ENCODE peak calls at places on chromosomes 5 and 9, in eight cellular contexts. X, N, Y, U, S, B, W and G are unnamed samples.

GRCh38 chr5:168047669-168048111 is 243.8 kb upstream of the WWC1 start:
- DNase-seq in X (no peak), N (no peak), Y (no peak), U (no peak), S (no peak), B (no peak), W (no peak), G (peak)

GRCh38 chr9:124215551-124215910 is 42.2 kb upstream of the NEK6 start:
- DNase-seq in X (no peak), N (no peak), Y (no peak), U (no peak), S (no peak), B (no peak), W (no peak), G (no peak)

GRCh38 chr5:77379558-77380061 is 112.5 kb downstream of the WDR41 start:
- DNase-seq in X (no peak), N (no peak), Y (no peak), U (no peak), S (peak), B (peak), W (no peak), G (no peak)

GRCh38 chr5:93151121-93151520 is 429.9 kb downstream of the NR2F1-AS1 start:
- DNase-seq in X (peak), N (peak), Y (no peak), U (no peak), S (no peak), B (no peak), W (peak), G (no peak)

GRCh38 chr5:171855265-171855664 is 69.6 kb downstream of the SMIM23 start:
- DNase-seq in X (no peak), N (no peak), Y (no peak), U (no peak), S (no peak), B (no peak), W (no peak), G (no peak)

GRCh38 chr9:88534456-88535225 is at the start of gene NXNL2:
- DNase-seq in X (peak), N (peak), Y (no peak), U (peak), S (no peak), B (no peak), W (peak), G (peak)

GRCh38 chr5:131281133-131281867 is 17.4 kb downstream of the CDC42SE2 start:
- DNase-seq in X (no peak), N (no peak), Y (peak), U (no peak), S (peak), B (no peak), W (no peak), G (no peak)

GRCh38 chr5:31663519-31663918 is 24.6 kb downstream of the PDZD2 start:
- DNase-seq in X (no peak), N (no peak), Y (no peak), U (no peak), S (no peak), B (no peak), W (no peak), G (no peak)

GRCh38 chr5:150190987-150191386 is 1.1 kb downstream of the SLC6A7 start:
- DNase-seq in X (no peak), N (no peak), Y (no peak), U (no peak), S (no peak), B (no peak), W (no peak), G (no peak)

GRCh38 chr5:139383993-139384590 is 995 bp upstream of the SLC23A1 start:
- DNase-seq in X (no peak), N (no peak), Y (no peak), U (no peak), S (no peak), B (no peak), W (no peak), G (no peak)

GRCh38 chr5:1031306-1031959 is 22.8 kb downstream of the NKD2 start:
- DNase-seq in X (no peak), N (no peak), Y (no peak), U (no peak), S (no peak), B (no peak), W (no peak), G (no peak)

GRCh38 chr9:134371731-134372130 is 45.5 kb downstream of the RXRA start:
- DNase-seq in X (no peak), N (no peak), Y (no peak), U (no peak), S (no peak), B (no peak), W (peak), G (peak)

GRCh38 chr5:93189707-93190120 is 391.3 kb downstream of the NR2F1-AS1 start:
- DNase-seq in X (peak), N (peak), Y (no peak), U (no peak), S (no peak), B (no peak), W (peak), G (no peak)

GRCh38 chr5:151016700-151017099 is 3.7 kb upstream of the GPX3 start:
- DNase-seq in X (no peak), N (no peak), Y (peak), U (no peak), S (no peak), B (no peak), W (no peak), G (peak)

GRCh38 chr5:31181376-31181987 is 12.0 kb upstream of the CDH6 start:
- DNase-seq in X (no peak), N (no peak), Y (no peak), U (no peak), S (no peak), B (no peak), W (no peak), G (no peak)

GRCh38 chr5:133048993-133049725 is 2.7 kb upstream of the HSPA4 start:
- DNase-seq in X (peak), N (no peak), Y (no peak), U (no peak), S (no peak), B (no peak), W (no peak), G (no peak)

GRCh38 chr5:165502893-165503696 is 1997.7 kb downstream of the MAT2B start:
- DNase-seq in X (no peak), N (no peak), Y (peak), U (no peak), S (no peak), B (no peak), W (no peak), G (peak)

GRCh38 chr5:16855475-16855874 is 80.6 kb downstream of the MYO10 start:
- DNase-seq in X (no peak), N (no peak), Y (no peak), U (no peak), S (no peak), B (no peak), W (no peak), G (peak)

GRCh38 chr9:104907278-104907951 is 20.5 kb downstream of the ABCA1 start:
- DNase-seq in X (peak), N (peak), Y (no peak), U (no peak), S (no peak), B (no peak), W (peak), G (no peak)

GRCh38 chr9:11328326-11328725 is 715.5 kb upstream of the PTPRD start:
- DNase-seq in X (no peak), N (no peak), Y (no peak), U (no peak), S (no peak), B (no peak), W (no peak), G (no peak)

GRCh38 chr9:98502976-98503325 is 205.8 kb downstream of the GABBR2 start:
- DNase-seq in X (peak), N (peak), Y (no peak), U (no peak), S (no peak), B (no peak), W (no peak), G (no peak)